ENCODE peak calls at places on chromosomes 5 and 9, in four cellular contexts. A is ELR, I is tibial artery, Q is T-cell. Z is an unnamed sample.

GRCh38 chr9:77956555-77956954 is 75.1 kb downstream of the GNAQ start:
- DNase-seq in A (no peak), I (no peak), Q (no peak), Z (no peak)

GRCh38 chr9:127198587-127198986 is 66.0 kb upstream of the GARNL3 start:
- DNase-seq in A (no peak), I (no peak), Q (no peak), Z (no peak)

GRCh38 chr5:74433255-74434123 is 207.0 kb downstream of the ENC1 start:
- DNase-seq in A (peak; percentile 42), I (no peak), Q (no peak), Z (no peak)

GRCh38 chr5:15555176-15555575 is 55.2 kb downstream of the FBXL7 start:
- DNase-seq in A (no peak), I (no peak), Q (no peak), Z (no peak)

GRCh38 chr5:180154821-180155220 is 54.2 kb downstream of the RASGEF1C start:
- DNase-seq in A (no peak), I (no peak), Q (no peak), Z (no peak)

GRCh38 chr5:83306572-83307241 is 164.8 kb upstream of the VCAN start:
- DNase-seq in A (peak; percentile 77), I (peak; percentile 71), Q (no peak), Z (no peak)

GRCh38 chr9:90307177-90307833 is 335.3 kb downstream of the DIRAS2 start:
- DNase-seq in A (no peak), I (no peak), Q (no peak), Z (peak; percentile 46)

GRCh38 chr5:135064235-135064570 is 30.2 kb upstream of the PITX1 start:
- DNase-seq in A (no peak), I (no peak), Q (no peak), Z (no peak)

GRCh38 chr5:154712518-154713437 is 42.4 kb upstream of the LARP1 start:
- DNase-seq in A (peak; percentile 54), I (no peak), Q (no peak), Z (no peak)

GRCh38 chr5:172637122-172637580 is 3.9 kb upstream of the NEURL1B start:
- DNase-seq in A (no peak), I (no peak), Q (no peak), Z (no peak)

GRCh38 chr5:61933787-61934626 is 372.0 kb upstream of the KIF2A start:
- DNase-seq in A (peak; percentile 57), I (no peak), Q (no peak), Z (peak; percentile 65)

GRCh38 chr5:33267741-33268140 is 173.0 kb upstream of the TARS1 start:
- DNase-seq in A (no peak), I (no peak), Q (no peak), Z (no peak)

GRCh38 chr9:16368425-16369087 is 501.9 kb downstream of the BNC2 start:
- DNase-seq in A (peak; percentile 89), I (no peak), Q (no peak), Z (no peak)

GRCh38 chr9:37769306-37769705 is 15.6 kb downstream of the EXOSC3 start:
- DNase-seq in A (no peak), I (no peak), Q (no peak), Z (no peak)

GRCh38 chr5:143405063-143405746 is 1.7 kb upstream of the NR3C1 start:
- DNase-seq in A (peak; percentile 81), I (peak; percentile 81), Q (peak; percentile 86), Z (peak; percentile 90)

GRCh38 chr9:113993838-113994540 is 84.1 kb downstream of the AMBP start:
- DNase-seq in A (no peak), I (peak; percentile 88), Q (no peak), Z (no peak)

GRCh38 chr9:124660341-124660801 is 110.7 kb downstream of the NR6A1 start:
- DNase-seq in A (peak; percentile 78), I (no peak), Q (no peak), Z (no peak)

GRCh38 chr5:140258016-140258415 is 44.9 kb downstream of the PFDN1 start:
- DNase-seq in A (peak; percentile 34), I (no peak), Q (no peak), Z (no peak)

GRCh38 chr9:137227057-137227852 is at the start of gene RNF224:
- DNase-seq in A (peak; percentile 83), I (peak; percentile 61), Q (peak; percentile 74), Z (peak; percentile 91)

GRCh38 chr9:8315211-8315610 is 515.6 kb upstream of the DMAC1 start:
- DNase-seq in A (no peak), I (no peak), Q (no peak), Z (no peak)

GRCh38 chr9:127035948-127036347 is 86.5 kb downstream of the ANGPTL2 start:
- DNase-seq in A (no peak), I (peak; percentile 81), Q (no peak), Z (no peak)

GRCh38 chr5:2496126-2496525 is 255.4 kb downstream of the IRX2 start:
- DNase-seq in A (no peak), I (no peak), Q (no peak), Z (no peak)

GRCh38 chr9:112558476-112558875 is 71.8 kb downstream of the KIAA1958 start:
- DNase-seq in A (peak; percentile 85), I (no peak), Q (no peak), Z (no peak)

GRCh38 chr5:16160706-16161105 is 18.9 kb downstream of the MARCHF11 start:
- DNase-seq in A (peak; percentile 74), I (no peak), Q (no peak), Z (no peak)

GRCh38 chr9:18692240-18692639 is 218.3 kb downstream of the ADAMTSL1 start:
- DNase-seq in A (no peak), I (no peak), Q (no peak), Z (no peak)

GRCh38 chr5:110345623-110346022 is 380.8 kb downstream of the TMEM232 start:
- DNase-seq in A (no peak), I (no peak), Q (no peak), Z (no peak)

GRCh38 chr5:20606006-20606405 is 618.0 kb upstream of the CDH18 start:
- DNase-seq in A (no peak), I (no peak), Q (no peak), Z (no peak)

GRCh38 chr5:172224996-172225395 is 31.0 kb downstream of the EFCAB9 start:
- DNase-seq in A (no peak), I (no peak), Q (no peak), Z (no peak)

GRCh38 chr5:119273391-119273839 is 82.4 kb upstream of the TNFAIP8 start:
- DNase-seq in A (no peak), I (peak; percentile 26), Q (no peak), Z (no peak)

GRCh38 chr9:5897851-5898250 is 7.2 kb downstream of the MLANA start:
- DNase-seq in A (peak; percentile 22), I (no peak), Q (no peak), Z (no peak)

GRCh38 chr5:143168877-143169810 is 234.3 kb downstream of the NR3C1 start:
- DNase-seq in A (no peak), I (no peak), Q (no peak), Z (no peak)

GRCh38 chr5:146903789-146904188 is 25.2 kb upstream of the PPP2R2B start:
- DNase-seq in A (no peak), I (no peak), Q (no peak), Z (no peak)

GRCh38 chr9:76987594-76988200 is 31.8 kb upstream of the FOXB2 start:
- DNase-seq in A (peak; percentile 62), I (no peak), Q (no peak), Z (peak; percentile 33)

GRCh38 chr5:145797336-145797735 is 37.8 kb downstream of the PRELID2 start:
- DNase-seq in A (peak; percentile 86), I (no peak), Q (no peak), Z (no peak)

GRCh38 chr9:131559416-131560000 is 14.2 kb downstream of the PRRT1B start:
- DNase-seq in A (peak; percentile 16), I (no peak), Q (no peak), Z (no peak)

GRCh38 chr5:132753135-132753987 is 6.1 kb downstream of the CCNI2 start:
- DNase-seq in A (peak; percentile 35), I (no peak), Q (no peak), Z (no peak)

Z was measured in glutamatergic neuron.